ENCODE peak calls at places on chromosomes 12 and 14, in five cellular contexts. P is effector memory CD4-positive, alpha-beta T cell; A is tibial artery; R is vagina; H is activated naive CD8-positive, alpha-beta T cell treated with anti-CD3 and anti-CD28 coated beads, Interleukin-2, amount 50 U/mL, for 24 hours. Z is an unnamed sample.

GRCh38 chr12:75635606-75636444 is 124.4 kb upstream of the KRR1 start:
- DNase-seq in P (no peak), A (no peak), R (no peak), H (no peak), Z (peak)

GRCh38 chr12:105523164-105524057 is 192.9 kb downstream of the C12orf75 start:
- DNase-seq in P (no peak), A (peak), R (no peak), H (no peak), Z (no peak)

GRCh38 chr12:2844786-2845185 is 10.0 kb upstream of the NRIP2 start:
- DNase-seq in P (no peak), A (no peak), R (no peak), H (no peak), Z (no peak)

GRCh38 chr12:96828169-96828789 is 78.8 kb upstream of the NEDD1 start:
- DNase-seq in P (no peak), A (no peak), R (no peak), H (no peak), Z (no peak)

GRCh38 chr12:30996752-30997151 is 70.2 kb downstream of the TSPAN11 start:
- DNase-seq in P (no peak), A (no peak), R (no peak), H (no peak), Z (no peak)

GRCh38 chr12:64173456-64173855 is 48.6 kb downstream of the KICS2 start:
- DNase-seq in P (no peak), A (no peak), R (no peak), H (no peak), Z (no peak)

GRCh38 chr12:70661762-70662161 is 24.5 kb upstream of the PTPRB start:
- DNase-seq in P (no peak), A (no peak), R (no peak), H (no peak), Z (no peak)

GRCh38 chr12:10211975-10212622 is 578 bp upstream of the GABARAPL1 start:
- DNase-seq in P (peak), A (peak), R (peak), H (peak), Z (peak)

GRCh38 chr12:122106891-122107660 is 28.5 kb downstream of the MLXIP start:
- DNase-seq in P (no peak), A (no peak), R (no peak), H (no peak), Z (no peak)

GRCh38 chr12:112176321-112177010 is 51.1 kb downstream of the TRAFD1 start:
- DNase-seq in P (no peak), A (peak), R (no peak), H (no peak), Z (no peak)

GRCh38 chr12:78229491-78230209 is 399.0 kb downstream of the NAV3 start:
- DNase-seq in P (no peak), A (no peak), R (no peak), H (peak), Z (peak)

GRCh38 chr14:59358105-59358504 is 107.1 kb downstream of the GPR135 start:
- DNase-seq in P (no peak), A (peak), R (no peak), H (no peak), Z (no peak)

GRCh38 chr14:75424496-75424895 is 3.3 kb upstream of the JDP2 start:
- DNase-seq in P (no peak), A (no peak), R (no peak), H (no peak), Z (no peak)

GRCh38 chr12:120346031-120346430 is 18.5 kb upstream of the PLA2G1B start:
- DNase-seq in P (no peak), A (no peak), R (no peak), H (no peak), Z (no peak)

GRCh38 chr14:42023452-42023851 is 416.8 kb downstream of the LRFN5 start:
- DNase-seq in P (no peak), A (no peak), R (no peak), H (no peak), Z (no peak)

GRCh38 chr12:726281-727140 is 25.9 kb upstream of the WNK1 start:
- DNase-seq in P (no peak), A (no peak), R (no peak), H (no peak), Z (peak)

GRCh38 chr12:78087363-78087675 is 256.6 kb downstream of the NAV3 start:
- DNase-seq in P (no peak), A (no peak), R (no peak), H (no peak), Z (no peak)

GRCh38 chr14:104888489-104889373 is 23.7 kb downstream of the CEP170B start:
- DNase-seq in P (no peak), A (peak), R (no peak), H (peak), Z (no peak)

GRCh38 chr14:69712637-69713088 is 54.3 kb upstream of the SRSF5 start:
- DNase-seq in P (no peak), A (no peak), R (no peak), H (no peak), Z (no peak)

GRCh38 chr12:21941522-21942376 is 523 bp upstream of the ABCC9 start:
- DNase-seq in P (no peak), A (peak), R (no peak), H (no peak), Z (no peak)

GRCh38 chr12:46886541-46887041 is 60.8 kb upstream of the SLC38A4 start:
- DNase-seq in P (no peak), A (no peak), R (no peak), H (no peak), Z (no peak)

GRCh38 chr12:8519208-8519607 is 5.9 kb downstream of the CLEC4D start:
- DNase-seq in P (no peak), A (no peak), R (no peak), H (no peak), Z (no peak)

GRCh38 chr14:54348923-54349615 is 47.7 kb upstream of the CDKN3 start:
- DNase-seq in P (no peak), A (no peak), R (no peak), H (no peak), Z (no peak)

GRCh38 chr12:132095520-132096409 is 48.4 kb downstream of the DDX51 start:
- DNase-seq in P (no peak), A (no peak), R (no peak), H (no peak), Z (no peak)

GRCh38 chr14:45251912-45252311 is 1.1 kb downstream of the MIS18BP1 start:
- DNase-seq in P (no peak), A (no peak), R (no peak), H (no peak), Z (peak)

GRCh38 chr12:129903092-129903945 is 506 bp downstream of the TMEM132D start:
- DNase-seq in P (no peak), A (no peak), R (no peak), H (no peak), Z (no peak)

GRCh38 chr14:74893614-74894091 is 11.9 kb downstream of the DLST start:
- DNase-seq in P (no peak), A (no peak), R (no peak), H (no peak), Z (no peak)

GRCh38 chr14:50477760-50478159 is 54.6 kb downstream of the MAP4K5 start:
- DNase-seq in P (no peak), A (no peak), R (no peak), H (no peak), Z (no peak)

Z was measured in RKO.